ENCODE peak calls at places on chromosomes 12 and 14, in four cellular contexts. U is IMR-90, K is H9, E is H1. V is an unnamed sample.

GRCh38 chr14:59627011-59627520 is 50.5 kb upstream of the CCDC175 start:
- DNase-seq in U (no peak), K (no peak), E (no peak), V (no peak)

GRCh38 chr12:54222609-54223008 is 33.8 kb upstream of the SMUG1 start:
- DNase-seq in U (peak), K (no peak), E (no peak), V (no peak)

GRCh38 chr12:58877243-58877743 is 43.0 kb downstream of the LRIG3 start:
- DNase-seq in U (peak), K (no peak), E (no peak), V (no peak)

GRCh38 chr12:1360812-1361211 is 233.6 kb downstream of the FBXL14 start:
- DNase-seq in U (peak), K (no peak), E (no peak), V (peak)

GRCh38 chr12:89946518-89946917 is 237.9 kb upstream of the ATP2B1 start:
- DNase-seq in U (no peak), K (no peak), E (no peak), V (no peak)

GRCh38 chr14:96130854-96131253 is 73.8 kb upstream of the BDKRB2 start:
- DNase-seq in U (peak), K (no peak), E (no peak), V (peak)

GRCh38 chr12:52461693-52462092 is 9.7 kb upstream of the KRT6B start:
- DNase-seq in U (no peak), K (no peak), E (no peak), V (peak)

GRCh38 chr14:97603201-97603600 is 806.0 kb downstream of the VRK1 start:
- DNase-seq in U (no peak), K (no peak), E (no peak), V (no peak)

GRCh38 chr12:117105902-117106301 is 6.7 kb upstream of the TESC start:
- DNase-seq in U (no peak), K (no peak), E (no peak), V (no peak)

GRCh38 chr12:130955238-130955816 is 1.6 kb downstream of the ADGRD1 start:
- DNase-seq in U (no peak), K (no peak), E (no peak), V (peak)

GRCh38 chr12:44812062-44812461 is 64.1 kb downstream of the NELL2 start:
- DNase-seq in U (no peak), K (no peak), E (no peak), V (peak)

GRCh38 chr12:65699251-65699650 is 125.0 kb upstream of the HMGA2 start:
- DNase-seq in U (peak), K (no peak), E (no peak), V (no peak)

DNA sequence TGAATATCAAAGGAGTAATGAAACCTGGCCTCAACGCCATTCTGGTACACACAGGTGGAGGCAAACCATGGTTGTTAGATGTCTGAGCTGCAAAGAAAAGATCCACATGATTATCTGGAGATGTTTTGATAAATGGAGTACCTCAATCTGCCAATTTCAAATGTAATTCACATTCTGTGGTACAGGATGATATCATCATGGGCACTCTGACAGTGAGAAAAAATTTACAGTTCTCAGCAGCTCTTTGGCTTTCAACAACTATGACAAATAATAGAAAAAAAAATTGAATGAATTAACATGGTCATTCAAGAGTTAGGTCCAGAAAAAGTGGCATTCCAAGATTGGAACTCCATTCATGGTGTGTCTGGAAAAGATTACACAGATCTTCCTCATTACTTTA is 17.3 kb downstream of the TMED8 start:
- DNase-seq in U (no peak), K (no peak), E (no peak), V (no peak)
- H4K5ac ChIP-seq in U (no peak), K (no peak), E (no peak), V (no peak)

GRCh38 chr12:49706351-49707126 is 666 bp downstream of the FMNL3 start:
- DNase-seq in U (peak), K (peak), E (no peak), V (peak)

GRCh38 chr12:49702676-49703228 is 4.5 kb downstream of the FMNL3 start:
- DNase-seq in U (no peak), K (no peak), E (no peak), V (no peak)

GRCh38 chr12:49702009-49702408 is 5.2 kb downstream of the FMNL3 start:
- DNase-seq in U (no peak), K (no peak), E (no peak), V (no peak)

GRCh38 chr12:49705479-49706267 is 1.5 kb downstream of the FMNL3 start:
- DNase-seq in U (peak), K (peak), E (no peak), V (peak)

GRCh38 chr12:49703647-49704137 is 3.5 kb downstream of the FMNL3 start:
- DNase-seq in U (peak), K (no peak), E (no peak), V (no peak)
- H2AK5ac ChIP-seq in U (peak), K (no peak), E (no peak), V (no peak)

GRCh38 chr12:111255261-111255660 is 113.6 kb downstream of the PHETA1 start:
- DNase-seq in U (no peak), K (no peak), E (no peak), V (no peak)
- H4K5ac ChIP-seq in U (no peak), K (no peak), E (no peak), V (no peak)

GRCh38 chr14:90808759-90809529 is 7.3 kb downstream of the TTC7B start:
- DNase-seq in U (peak), K (no peak), E (no peak), V (no peak)
- H2AK5ac ChIP-seq in U (no peak), K (no peak), E (no peak), V (no peak)

GRCh38 chr14:101709533-101709881 is 52.0 kb upstream of the PPP2R5C start:
- DNase-seq in U (no peak), K (no peak), E (no peak), V (no peak)

GRCh38 chr14:101707285-101707842 is 54.1 kb upstream of the PPP2R5C start:
- DNase-seq in U (peak), K (peak), E (no peak), V (peak)

GRCh38 chr14:101706509-101707284 is 54.8 kb upstream of the PPP2R5C start:
- DNase-seq in U (no peak), K (no peak), E (no peak), V (no peak)

GRCh38 chr14:101708853-101709532 is 52.5 kb upstream of the PPP2R5C start:
- DNase-seq in U (no peak), K (no peak), E (no peak), V (no peak)

DNA sequence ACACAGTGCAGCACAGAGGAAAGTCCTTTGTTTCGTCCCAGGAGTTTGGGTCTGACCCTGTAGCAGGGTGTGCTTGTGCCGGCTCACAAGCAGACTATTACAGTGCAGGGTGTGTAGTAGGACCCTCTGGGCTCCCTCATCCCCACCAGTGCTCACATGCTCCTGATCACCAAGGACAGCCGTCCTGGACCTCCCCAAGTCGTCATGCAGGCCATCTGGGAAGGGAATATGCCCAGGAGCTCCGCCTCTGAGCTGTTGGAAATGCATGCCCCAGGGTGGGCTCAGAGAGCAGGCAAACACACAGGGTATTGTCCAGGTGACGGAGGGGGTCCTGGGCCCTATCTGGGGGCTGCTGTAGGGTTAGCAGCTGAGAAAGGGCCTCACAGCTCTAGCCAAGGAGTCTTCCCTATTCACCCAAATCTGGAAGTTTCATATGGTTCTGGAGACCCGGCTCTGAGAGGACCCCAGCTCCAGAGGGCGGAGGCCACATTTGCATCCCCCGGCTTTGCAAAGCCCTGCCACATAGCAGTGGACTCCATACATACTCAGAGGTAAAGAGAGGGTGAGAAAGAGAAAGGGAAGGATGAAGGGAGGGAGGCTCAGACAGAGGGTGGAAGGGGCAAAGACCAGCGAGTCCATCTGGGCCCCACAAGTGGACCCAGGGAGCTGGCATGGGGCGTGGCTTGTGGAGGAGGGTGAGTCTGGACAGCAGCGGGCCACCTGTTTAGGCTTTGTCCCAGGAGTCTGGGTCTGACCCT is 53.5 kb upstream of the PPP2R5C start:
- DNase-seq in U (no peak), K (peak), E (no peak), V (no peak)
- H4K5ac ChIP-seq in U (no peak), K (no peak), E (no peak), V (no peak)

DNA sequence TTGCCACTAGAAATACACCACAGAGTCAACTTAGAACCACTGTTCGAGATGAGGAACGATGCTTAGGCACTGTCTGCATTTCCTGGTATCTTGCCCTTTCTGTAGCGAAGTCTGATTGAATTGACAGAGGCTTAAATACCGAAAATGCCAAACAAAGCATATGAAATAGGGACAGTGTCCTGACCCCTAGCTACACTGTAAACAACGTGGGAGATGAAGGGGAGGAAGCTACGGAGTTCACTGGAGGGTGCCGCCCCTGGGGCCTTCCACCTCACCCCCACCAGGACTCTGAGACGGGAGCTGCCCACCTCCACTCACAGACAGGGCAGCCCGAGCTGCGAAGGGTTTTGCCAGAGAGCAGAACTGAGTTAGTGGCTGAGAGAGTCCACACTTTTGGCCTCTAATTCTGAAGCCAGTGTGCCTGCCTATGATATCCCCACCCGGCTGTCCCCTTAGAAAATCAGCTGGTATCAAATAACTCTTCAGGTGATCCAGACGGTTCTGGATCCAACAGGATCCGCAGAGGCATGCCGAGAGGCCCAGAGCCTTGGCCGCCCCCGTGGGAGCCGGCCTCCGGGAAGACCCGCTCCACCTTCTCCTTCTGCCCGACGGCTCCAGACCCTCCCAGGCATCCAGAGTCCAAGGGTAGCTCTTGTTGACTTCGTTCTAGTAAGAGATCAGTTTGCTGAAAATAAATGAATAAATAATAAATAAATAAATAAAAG is 230.7 kb upstream of the DIO3 start:
- DNase-seq in U (no peak), K (no peak), E (no peak), V (no peak)
- H2AK5ac ChIP-seq in U (no peak), K (no peak), E (no peak), V (no peak)

GRCh38 chr12:111203969-111204368 is 164.9 kb downstream of the PHETA1 start:
- DNase-seq in U (no peak), K (no peak), E (no peak), V (no peak)
- H4K5ac ChIP-seq in U (no peak), K (no peak), E (no peak), V (no peak)

DNA sequence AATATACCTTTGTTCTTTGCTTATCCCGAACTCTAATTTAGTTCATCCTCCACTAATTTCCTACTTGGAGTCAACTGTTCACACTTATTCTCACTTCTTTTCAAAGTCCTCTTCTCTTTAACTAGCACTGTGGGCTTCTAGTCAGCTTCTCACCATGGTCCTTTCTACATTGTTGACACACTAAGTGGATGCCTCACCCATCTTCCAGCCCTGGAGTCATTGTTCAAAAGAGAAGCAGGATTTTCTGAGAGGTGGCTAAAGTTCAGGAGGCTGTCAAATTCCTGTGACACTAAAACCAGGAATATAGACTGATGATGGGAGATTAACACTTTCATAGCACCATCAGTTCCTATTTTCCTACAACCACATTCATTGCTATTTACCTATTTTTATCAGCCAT is 99.3 kb downstream of the PHLDA1 start:
- DNase-seq in U (no peak), K (no peak), E (no peak), V (no peak)
- H2AK5ac ChIP-seq in U (peak), K (no peak), E (no peak), V (no peak)

GRCh38 chr12:4242595-4242994 is 31.0 kb upstream of the CCND2 start:
- DNase-seq in U (no peak), K (no peak), E (no peak), V (peak)
- H4K5ac ChIP-seq in U (no peak), K (no peak), E (no peak), V (no peak)